ENCODE peak calls at places on chromosomes 2 and 18, in four cellular contexts. I, R, Y and Z are unnamed samples.

GRCh38 chr2:241859436-241860183 is 916 bp upstream of the PDCD1 start:
- DNase-seq in I (no peak), R (no peak), Y (peak; percentile 57), Z (no peak)

GRCh38 chr2:101305492-101306123 is 2.9 kb downstream of the RNF149 start:
- DNase-seq in I (no peak), R (no peak), Y (no peak), Z (no peak)

GRCh38 chr2:197306691-197307030 is 3.9 kb downstream of the ANKRD44 start:
- DNase-seq in I (peak; percentile 46), R (peak; percentile 18), Y (no peak), Z (no peak)

GRCh38 chr2:70042246-70042645 is 45.0 kb upstream of the PCBP1 start:
- DNase-seq in I (no peak), R (no peak), Y (no peak), Z (no peak)

GRCh38 chr2:199458017-199458805 is 472 bp upstream of the SATB2 start:
- DNase-seq in I (no peak), R (no peak), Y (no peak), Z (no peak)

GRCh38 chr2:68971591-68972231 is 2.7 kb upstream of the GKN1 start:
- DNase-seq in I (no peak), R (no peak), Y (no peak), Z (no peak)

GRCh38 chr18:62838475-62839098 is 123.2 kb downstream of the PHLPP1 start:
- DNase-seq in I (no peak), R (no peak), Y (no peak), Z (no peak)

GRCh38 chr2:128311755-128312341 is 6.8 kb downstream of the HS6ST1 start:
- DNase-seq in I (no peak), R (no peak), Y (no peak), Z (no peak)

GRCh38 chr2:237431372-237431771 is 17.4 kb upstream of the COL6A3 start:
- DNase-seq in I (no peak), R (no peak), Y (no peak), Z (no peak)